ENCODE peak calls at places on chromosomes 5 and 9, in nine cellular contexts. One of them, this sample, is unnamed.

GRCh38 chr5:140780512-140780911 is 5.4 kb upstream of the PCDHA1 start:
- DNase-seq in Peyer's patch: no peak
- DNase-seq in lower lobe of right lung: no peak
- DNase-seq in effector memory CD4-positive, alpha-beta T cell: no peak
- DNase-seq in IMR-90: no peak
- DNase-seq in HepG2: no peak
- DNase-seq in gastrocnemius medialis: no peak
- DNase-seq in spleen: no peak
- DNase-seq in esophagus squamous epithelium: no peak
- DNase-seq in this sample: no peak

GRCh38 chr5:137757634-137758033 is 3.5 kb upstream of the HNRNPA0 start:
- DNase-seq in Peyer's patch: no peak
- DNase-seq in lower lobe of right lung: no peak
- DNase-seq in effector memory CD4-positive, alpha-beta T cell: no peak
- DNase-seq in IMR-90: no peak
- DNase-seq in HepG2: no peak
- DNase-seq in gastrocnemius medialis: no peak
- DNase-seq in spleen: no peak
- DNase-seq in esophagus squamous epithelium: no peak
- DNase-seq in this sample: no peak

GRCh38 chr9:86723351-86723750 is 224.0 kb downstream of the GAS1 start:
- DNase-seq in Peyer's patch: no peak
- DNase-seq in lower lobe of right lung: no peak
- DNase-seq in effector memory CD4-positive, alpha-beta T cell: no peak
- DNase-seq in IMR-90: no peak
- DNase-seq in HepG2: no peak
- DNase-seq in gastrocnemius medialis: no peak
- DNase-seq in spleen: no peak
- DNase-seq in esophagus squamous epithelium: no peak
- DNase-seq in this sample: no peak

GRCh38 chr9:3900673-3901318 is 375.0 kb upstream of the RFX3 start:
- DNase-seq in Peyer's patch: no peak
- DNase-seq in lower lobe of right lung: peak; percentile 62
- DNase-seq in effector memory CD4-positive, alpha-beta T cell: no peak
- DNase-seq in IMR-90: no peak
- DNase-seq in HepG2: no peak
- DNase-seq in gastrocnemius medialis: no peak
- DNase-seq in spleen: no peak
- DNase-seq in esophagus squamous epithelium: no peak
- DNase-seq in this sample: peak; percentile 44

GRCh38 chr9:105435453-105435852 is 12.4 kb upstream of the FSD1L start:
- DNase-seq in Peyer's patch: no peak
- DNase-seq in lower lobe of right lung: no peak
- DNase-seq in effector memory CD4-positive, alpha-beta T cell: no peak
- DNase-seq in IMR-90: no peak
- DNase-seq in HepG2: no peak
- DNase-seq in gastrocnemius medialis: no peak
- DNase-seq in spleen: no peak
- DNase-seq in esophagus squamous epithelium: no peak
- DNase-seq in this sample: no peak

GRCh38 chr5:137688248-137688840 is 47.5 kb downstream of the KLHL3 start:
- DNase-seq in Peyer's patch: no peak
- DNase-seq in lower lobe of right lung: no peak
- DNase-seq in effector memory CD4-positive, alpha-beta T cell: no peak
- DNase-seq in IMR-90: peak; percentile 11
- DNase-seq in HepG2: no peak
- DNase-seq in gastrocnemius medialis: no peak
- DNase-seq in spleen: no peak
- DNase-seq in esophagus squamous epithelium: no peak
- DNase-seq in this sample: no peak

GRCh38 chr5:133251296-133252132 is 199.7 kb downstream of the HSPA4 start:
- DNase-seq in Peyer's patch: no peak
- DNase-seq in lower lobe of right lung: peak; percentile 35
- DNase-seq in effector memory CD4-positive, alpha-beta T cell: no peak
- DNase-seq in IMR-90: no peak
- DNase-seq in HepG2: peak; percentile 37
- DNase-seq in gastrocnemius medialis: no peak
- DNase-seq in spleen: peak; percentile 62
- DNase-seq in esophagus squamous epithelium: no peak
- DNase-seq in this sample: no peak

GRCh38 chr5:138953370-138954256 is 78.5 kb upstream of the LRRTM2 start:
- DNase-seq in Peyer's patch: peak; percentile 77
- DNase-seq in lower lobe of right lung: peak; percentile 86
- DNase-seq in effector memory CD4-positive, alpha-beta T cell: no peak
- DNase-seq in IMR-90: peak; percentile 54
- DNase-seq in HepG2: no peak
- DNase-seq in gastrocnemius medialis: peak; percentile 75
- DNase-seq in spleen: peak; percentile 90
- DNase-seq in esophagus squamous epithelium: no peak
- DNase-seq in this sample: peak; percentile 82

GRCh38 chr9:96500696-96501660 is 51.0 kb downstream of the HABP4 start:
- DNase-seq in Peyer's patch: no peak
- DNase-seq in lower lobe of right lung: no peak
- DNase-seq in effector memory CD4-positive, alpha-beta T cell: no peak
- DNase-seq in IMR-90: peak; percentile 83
- DNase-seq in HepG2: no peak
- DNase-seq in gastrocnemius medialis: no peak
- DNase-seq in spleen: no peak
- DNase-seq in esophagus squamous epithelium: no peak
- DNase-seq in this sample: no peak

GRCh38 chr5:141003791-141004601 is 37.7 kb downstream of the PCDHAC2 start:
- DNase-seq in Peyer's patch: no peak
- DNase-seq in lower lobe of right lung: peak; percentile 74
- DNase-seq in effector memory CD4-positive, alpha-beta T cell: no peak
- DNase-seq in IMR-90: no peak
- DNase-seq in HepG2: no peak
- DNase-seq in gastrocnemius medialis: no peak
- DNase-seq in spleen: no peak
- DNase-seq in esophagus squamous epithelium: no peak
- DNase-seq in this sample: no peak

GRCh38 chr9:80074439-80074838 is 502.7 kb downstream of the TLE4 start:
- DNase-seq in Peyer's patch: no peak
- DNase-seq in lower lobe of right lung: no peak
- DNase-seq in effector memory CD4-positive, alpha-beta T cell: no peak
- DNase-seq in IMR-90: no peak
- DNase-seq in HepG2: no peak
- DNase-seq in gastrocnemius medialis: peak; percentile 13
- DNase-seq in spleen: no peak
- DNase-seq in esophagus squamous epithelium: no peak
- DNase-seq in this sample: no peak

GRCh38 chr5:96067902-96068614 is 106.4 kb upstream of the ELL2 start:
- DNase-seq in Peyer's patch: peak; percentile 48
- DNase-seq in lower lobe of right lung: no peak
- DNase-seq in effector memory CD4-positive, alpha-beta T cell: no peak
- DNase-seq in IMR-90: peak; percentile 95
- DNase-seq in HepG2: no peak
- DNase-seq in gastrocnemius medialis: no peak
- DNase-seq in spleen: no peak
- DNase-seq in esophagus squamous epithelium: no peak
- DNase-seq in this sample: no peak
- H3K27ac ChIP-seq in Peyer's patch: no peak overlapping the region
- H3K27ac ChIP-seq in lower lobe of right lung: no peak overlapping the region
- H3K27ac ChIP-seq in effector memory CD4-positive, alpha-beta T cell: no peak overlapping the region
- H3K27ac ChIP-seq in IMR-90: peak overlapping the region; percentile 89
- H3K27ac ChIP-seq in HepG2: no peak overlapping the region
- H3K27ac ChIP-seq in gastrocnemius medialis: no peak overlapping the region
- H3K27ac ChIP-seq in spleen: no peak overlapping the region
- H3K27ac ChIP-seq in esophagus squamous epithelium: no peak overlapping the region
- H3K27ac ChIP-seq in this sample: no peak overlapping the region

GRCh38 chr9:134730761-134731496 is 89.3 kb downstream of the COL5A1 start:
- DNase-seq in Peyer's patch: no peak
- DNase-seq in lower lobe of right lung: no peak
- DNase-seq in effector memory CD4-positive, alpha-beta T cell: no peak
- DNase-seq in IMR-90: no peak
- DNase-seq in HepG2: no peak
- DNase-seq in gastrocnemius medialis: no peak
- DNase-seq in spleen: no peak
- DNase-seq in esophagus squamous epithelium: no peak
- DNase-seq in this sample: peak; percentile 71

GRCh38 chr9:134731497-134732391 is 90.1 kb downstream of the COL5A1 start:
- DNase-seq in Peyer's patch: no peak
- DNase-seq in lower lobe of right lung: no peak
- DNase-seq in effector memory CD4-positive, alpha-beta T cell: no peak
- DNase-seq in IMR-90: no peak
- DNase-seq in HepG2: no peak
- DNase-seq in gastrocnemius medialis: no peak
- DNase-seq in spleen: no peak
- DNase-seq in esophagus squamous epithelium: no peak
- DNase-seq in this sample: no peak

GRCh38 chr9:134734270-134734669 is 92.7 kb downstream of the COL5A1 start:
- DNase-seq in Peyer's patch: no peak
- DNase-seq in lower lobe of right lung: no peak
- DNase-seq in effector memory CD4-positive, alpha-beta T cell: no peak
- DNase-seq in IMR-90: peak; percentile 62
- DNase-seq in HepG2: peak; percentile 27
- DNase-seq in gastrocnemius medialis: peak; percentile 41
- DNase-seq in spleen: no peak
- DNase-seq in esophagus squamous epithelium: no peak
- DNase-seq in this sample: no peak

GRCh38 chr9:134733480-134734232 is 92.1 kb downstream of the COL5A1 start:
- DNase-seq in Peyer's patch: no peak
- DNase-seq in lower lobe of right lung: no peak
- DNase-seq in effector memory CD4-positive, alpha-beta T cell: no peak
- DNase-seq in IMR-90: no peak
- DNase-seq in HepG2: no peak
- DNase-seq in gastrocnemius medialis: no peak
- DNase-seq in spleen: no peak
- DNase-seq in esophagus squamous epithelium: no peak
- DNase-seq in this sample: peak; percentile 26

DNA sequence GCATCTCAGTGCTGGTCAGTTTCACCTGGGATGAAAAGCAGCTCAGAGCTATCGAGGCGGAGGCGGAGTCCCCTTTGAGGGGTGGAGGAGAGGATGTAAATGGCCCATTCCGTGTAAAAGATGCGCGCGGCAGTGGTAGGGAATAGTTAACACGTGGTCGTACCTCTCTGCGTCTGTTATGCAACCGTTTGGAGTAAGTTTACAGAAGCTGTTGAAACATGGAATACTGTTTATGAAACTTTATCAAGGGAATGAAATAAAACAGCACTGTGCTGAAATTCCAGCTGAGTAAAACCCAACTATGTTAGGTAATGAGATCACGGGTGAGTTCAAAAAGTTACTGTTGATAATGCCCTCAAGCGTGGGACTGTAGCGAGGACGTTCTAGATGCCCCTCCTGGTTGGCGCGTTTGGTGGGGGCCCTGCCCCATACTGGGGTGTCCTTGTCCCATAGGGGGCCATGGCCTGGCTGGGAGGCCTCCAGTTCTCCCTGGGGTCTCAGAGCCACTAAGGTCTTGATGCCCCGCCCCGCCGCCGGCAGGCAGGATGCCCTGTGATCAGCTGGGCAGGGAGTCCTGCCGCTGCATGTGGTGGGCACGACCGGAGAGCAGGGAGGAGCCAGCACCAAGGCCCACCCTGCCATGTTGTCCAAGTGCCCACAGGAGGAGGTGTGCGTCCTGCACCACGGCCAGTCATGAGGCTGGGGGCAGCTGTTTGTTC is 90.9 kb downstream of the COL5A1 start:
- DNase-seq in Peyer's patch: no peak
- DNase-seq in lower lobe of right lung: no peak
- DNase-seq in effector memory CD4-positive, alpha-beta T cell: no peak
- DNase-seq in IMR-90: peak; percentile 55
- DNase-seq in HepG2: no peak
- DNase-seq in gastrocnemius medialis: no peak
- DNase-seq in spleen: no peak
- DNase-seq in esophagus squamous epithelium: no peak
- DNase-seq in this sample: no peak
- H3K27ac ChIP-seq in Peyer's patch: no peak overlapping the region
- H3K27ac ChIP-seq in lower lobe of right lung: peak overlapping the region; percentile 38
- H3K27ac ChIP-seq in effector memory CD4-positive, alpha-beta T cell: no peak overlapping the region
- H3K27ac ChIP-seq in IMR-90: peak overlapping the region; percentile 80
- H3K27ac ChIP-seq in HepG2: no peak overlapping the region
- H3K27ac ChIP-seq in gastrocnemius medialis: peak overlapping the region; percentile 51
- H3K27ac ChIP-seq in spleen: no peak overlapping the region
- H3K27ac ChIP-seq in esophagus squamous epithelium: peak overlapping the region; percentile 38
- H3K27ac ChIP-seq in this sample: no peak overlapping the region

GRCh38 chr5:150156033-150156381 is 362 bp upstream of the PDGFRB start:
- DNase-seq in Peyer's patch: no peak
- DNase-seq in lower lobe of right lung: no peak
- DNase-seq in effector memory CD4-positive, alpha-beta T cell: no peak
- DNase-seq in IMR-90: no peak
- DNase-seq in HepG2: no peak
- DNase-seq in gastrocnemius medialis: no peak
- DNase-seq in spleen: no peak
- DNase-seq in esophagus squamous epithelium: no peak
- DNase-seq in this sample: no peak
- H3K27ac ChIP-seq in Peyer's patch: peak overlapping the region; percentile 44
- H3K27ac ChIP-seq in lower lobe of right lung: peak overlapping the region; percentile 70
- H3K27ac ChIP-seq in effector memory CD4-positive, alpha-beta T cell: no peak overlapping the region
- H3K27ac ChIP-seq in IMR-90: peak overlapping the region; percentile 80
- H3K27ac ChIP-seq in HepG2: no peak overlapping the region
- H3K27ac ChIP-seq in gastrocnemius medialis: peak overlapping the region; percentile 84
- H3K27ac ChIP-seq in spleen: peak overlapping the region; percentile 82
- H3K27ac ChIP-seq in esophagus squamous epithelium: peak overlapping the region; percentile 87
- H3K27ac ChIP-seq in this sample: peak overlapping the region; percentile 91

GRCh38 chr9:130688070-130688469 is 5.5 kb upstream of the EXOSC2 start:
- DNase-seq in Peyer's patch: no peak
- DNase-seq in lower lobe of right lung: no peak
- DNase-seq in effector memory CD4-positive, alpha-beta T cell: no peak
- DNase-seq in IMR-90: no peak
- DNase-seq in HepG2: no peak
- DNase-seq in gastrocnemius medialis: no peak
- DNase-seq in spleen: no peak
- DNase-seq in esophagus squamous epithelium: no peak
- DNase-seq in this sample: no peak

GRCh38 chr9:130689937-130690700 is 3.5 kb upstream of the EXOSC2 start:
- DNase-seq in Peyer's patch: no peak
- DNase-seq in lower lobe of right lung: no peak
- DNase-seq in effector memory CD4-positive, alpha-beta T cell: no peak
- DNase-seq in IMR-90: peak; percentile 94
- DNase-seq in HepG2: peak; percentile 97
- DNase-seq in gastrocnemius medialis: peak; percentile 65
- DNase-seq in spleen: no peak
- DNase-seq in esophagus squamous epithelium: no peak
- DNase-seq in this sample: peak; percentile 75

GRCh38 chr9:130687615-130688014 is 6.0 kb upstream of the EXOSC2 start:
- DNase-seq in Peyer's patch: no peak
- DNase-seq in lower lobe of right lung: no peak
- DNase-seq in effector memory CD4-positive, alpha-beta T cell: no peak
- DNase-seq in IMR-90: no peak
- DNase-seq in HepG2: no peak
- DNase-seq in gastrocnemius medialis: no peak
- DNase-seq in spleen: no peak
- DNase-seq in esophagus squamous epithelium: no peak
- DNase-seq in this sample: no peak

GRCh38 chr9:130692365-130692764 is 1.2 kb upstream of the EXOSC2 start:
- DNase-seq in Peyer's patch: no peak
- DNase-seq in lower lobe of right lung: no peak
- DNase-seq in effector memory CD4-positive, alpha-beta T cell: no peak
- DNase-seq in IMR-90: no peak
- DNase-seq in HepG2: no peak
- DNase-seq in gastrocnemius medialis: no peak
- DNase-seq in spleen: peak; percentile 82
- DNase-seq in esophagus squamous epithelium: no peak
- DNase-seq in this sample: peak; percentile 79

DNA sequence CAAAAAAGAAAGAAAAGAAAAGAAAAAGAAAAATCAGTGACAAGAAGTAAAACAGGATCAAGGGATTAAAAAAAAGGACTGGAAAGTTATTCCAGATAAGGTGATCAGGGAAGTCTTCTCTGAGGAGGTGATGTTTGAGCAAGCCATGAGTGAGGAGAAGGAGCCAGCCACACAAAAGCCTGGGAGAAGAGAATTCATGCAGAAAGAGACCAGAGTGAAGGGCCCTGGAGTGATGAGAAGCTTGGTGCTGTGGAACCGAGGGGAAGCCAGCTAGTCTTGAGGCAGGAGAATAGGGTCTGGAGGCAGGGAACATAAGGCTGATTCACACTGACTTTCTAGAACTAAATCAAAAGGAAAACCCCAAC is 4.0 kb upstream of the EXOSC2 start:
- DNase-seq in Peyer's patch: no peak
- DNase-seq in lower lobe of right lung: no peak
- DNase-seq in effector memory CD4-positive, alpha-beta T cell: no peak
- DNase-seq in IMR-90: no peak
- DNase-seq in HepG2: no peak
- DNase-seq in gastrocnemius medialis: no peak
- DNase-seq in spleen: no peak
- DNase-seq in esophagus squamous epithelium: no peak
- DNase-seq in this sample: no peak
- H3K27ac ChIP-seq in Peyer's patch: no peak overlapping the region
- H3K27ac ChIP-seq in lower lobe of right lung: peak overlapping the region; percentile 80
- H3K27ac ChIP-seq in effector memory CD4-positive, alpha-beta T cell: no peak overlapping the region
- H3K27ac ChIP-seq in IMR-90: no peak overlapping the region
- H3K27ac ChIP-seq in HepG2: peak overlapping the region; percentile 53
- H3K27ac ChIP-seq in gastrocnemius medialis: peak overlapping the region; percentile 70
- H3K27ac ChIP-seq in spleen: peak overlapping the region; percentile 57
- H3K27ac ChIP-seq in esophagus squamous epithelium: peak overlapping the region; percentile 83
- H3K27ac ChIP-seq in this sample: peak overlapping the region; percentile 41